ENCODE peak calls at places on chromosomes 2 and 18, in eight cellular contexts. W, J, O, H, B, C, R and Z are unnamed samples.

GRCh38 chr2:62197609-62198236 is 1.8 kb downstream of the B3GNT2 start:
- DNase-seq in W (peak), J (peak), O (peak), H (no peak), B (no peak), C (no peak), R (no peak), Z (peak)

GRCh38 chr2:1510184-1510583 is 96.9 kb downstream of the TPO start:
- DNase-seq in W (no peak), J (no peak), O (no peak), H (no peak), B (no peak), C (no peak), R (no peak), Z (no peak)

GRCh38 chr18:26210147-26210546 is 16.1 kb upstream of the TAF4B start:
- DNase-seq in W (no peak), J (no peak), O (no peak), H (no peak), B (no peak), C (no peak), R (no peak), Z (no peak)

GRCh38 chr2:189498205-189498604 is 56.9 kb downstream of the WDR75 start:
- DNase-seq in W (no peak), J (no peak), O (no peak), H (no peak), B (no peak), C (no peak), R (no peak), Z (no peak)

GRCh38 chr18:58565021-58565420 is 63.9 kb downstream of the ALPK2 start:
- DNase-seq in W (no peak), J (no peak), O (no peak), H (no peak), B (no peak), C (peak), R (no peak), Z (no peak)

GRCh38 chr18:44796505-44797198 is 116.0 kb downstream of the SETBP1 start:
- DNase-seq in W (no peak), J (no peak), O (no peak), H (no peak), B (no peak), C (no peak), R (no peak), Z (no peak)

GRCh38 chr2:39413063-39413722 is 23.9 kb downstream of the MAP4K3 start:
- DNase-seq in W (no peak), J (no peak), O (no peak), H (no peak), B (no peak), C (no peak), R (no peak), Z (no peak)

GRCh38 chr2:66478311-66478710 is 43.4 kb downstream of the MEIS1 start:
- DNase-seq in W (no peak), J (no peak), O (no peak), H (no peak), B (no peak), C (no peak), R (no peak), Z (no peak)

GRCh38 chr2:15048000-15048399 is 415.5 kb downstream of the LRATD1 start:
- DNase-seq in W (no peak), J (no peak), O (no peak), H (no peak), B (no peak), C (no peak), R (no peak), Z (no peak)

GRCh38 chr2:201971516-201972228 is 62.0 kb upstream of the FZD7 start:
- DNase-seq in W (no peak), J (no peak), O (no peak), H (no peak), B (no peak), C (no peak), R (peak), Z (peak)

GRCh38 chr2:66490588-66491001 is 55.7 kb downstream of the MEIS1 start:
- DNase-seq in W (no peak), J (no peak), O (no peak), H (no peak), B (no peak), C (no peak), R (no peak), Z (peak)

GRCh38 chr18:79859314-79859713 is 61.6 kb downstream of the KCNG2 start:
- DNase-seq in W (no peak), J (no peak), O (no peak), H (no peak), B (no peak), C (no peak), R (no peak), Z (no peak)

GRCh38 chr18:36017232-36017631 is 44.8 kb downstream of the RMP24 start:
- DNase-seq in W (no peak), J (peak), O (no peak), H (no peak), B (no peak), C (no peak), R (no peak), Z (no peak)

GRCh38 chr2:15655123-15655887 is 63.6 kb downstream of the DDX1 start:
- DNase-seq in W (no peak), J (no peak), O (no peak), H (no peak), B (no peak), C (no peak), R (no peak), Z (no peak)

GRCh38 chr2:172442072-172442895 is 14.9 kb downstream of the ITGA6 start:
- DNase-seq in W (peak), J (no peak), O (peak), H (peak), B (peak), C (no peak), R (peak), Z (peak)

GRCh38 chr2:162919111-162919510 is 80.5 kb upstream of the KCNH7 start:
- DNase-seq in W (no peak), J (no peak), O (no peak), H (no peak), B (no peak), C (no peak), R (no peak), Z (no peak)

GRCh38 chr18:25962176-25962575 is 128.2 kb downstream of the SS18 start:
- DNase-seq in W (no peak), J (no peak), O (no peak), H (no peak), B (no peak), C (no peak), R (no peak), Z (no peak)

GRCh38 chr2:63742592-63742991 is 99.1 kb upstream of the UGP2 start:
- DNase-seq in W (no peak), J (no peak), O (no peak), H (no peak), B (no peak), C (no peak), R (no peak), Z (peak)

GRCh38 chr2:207239222-207239674 is 73.5 kb upstream of the KLF7 start:
- DNase-seq in W (peak), J (no peak), O (no peak), H (no peak), B (peak), C (no peak), R (peak), Z (peak)

GRCh38 chr2:102224824-102225739 is 38.3 kb downstream of the IL1RL2 start:
- DNase-seq in W (no peak), J (no peak), O (no peak), H (no peak), B (no peak), C (no peak), R (no peak), Z (no peak)

GRCh38 chr2:24891201-24891600 is 28.8 kb downstream of the ADCY3 start:
- DNase-seq in W (no peak), J (no peak), O (no peak), H (no peak), B (no peak), C (no peak), R (no peak), Z (peak)

GRCh38 chr2:100880730-100881129 is 60.8 kb downstream of the NPAS2 start:
- DNase-seq in W (no peak), J (no peak), O (no peak), H (no peak), B (no peak), C (no peak), R (no peak), Z (no peak)

GRCh38 chr18:1906421-1906820 is 664.9 kb downstream of the METTL4 start:
- DNase-seq in W (peak), J (no peak), O (no peak), H (no peak), B (no peak), C (no peak), R (no peak), Z (no peak)

GRCh38 chr2:69151974-69152373 is 139.0 kb downstream of the ANTXR1 start:
- DNase-seq in W (no peak), J (no peak), O (no peak), H (no peak), B (no peak), C (no peak), R (no peak), Z (no peak)

GRCh38 chr2:883260-884026 is 67.2 kb upstream of the SNTG2 start:
- DNase-seq in W (no peak), J (no peak), O (no peak), H (no peak), B (no peak), C (no peak), R (no peak), Z (no peak)

GRCh38 chr2:64942693-64943092 is 46.5 kb upstream of the SLC1A4 start:
- DNase-seq in W (no peak), J (no peak), O (no peak), H (no peak), B (no peak), C (no peak), R (no peak), Z (no peak)

GRCh38 chr2:239223029-239223329 is 177.8 kb downstream of the HDAC4 start:
- DNase-seq in W (no peak), J (no peak), O (no peak), H (no peak), B (no peak), C (no peak), R (no peak), Z (no peak)

GRCh38 chr2:133418671-133419070 is 149.6 kb downstream of the NCKAP5 start:
- DNase-seq in W (no peak), J (no peak), O (no peak), H (no peak), B (no peak), C (no peak), R (no peak), Z (peak)

GRCh38 chr2:47771211-47771610 is 11.7 kb upstream of the MSH6 start:
- DNase-seq in W (peak), J (no peak), O (no peak), H (no peak), B (peak), C (no peak), R (peak), Z (peak)

GRCh38 chr2:134154269-134154668 is 99.6 kb upstream of the MGAT5 start:
- DNase-seq in W (no peak), J (no peak), O (no peak), H (no peak), B (no peak), C (peak), R (no peak), Z (no peak)

GRCh38 chr2:72263043-72263780 is 115.5 kb upstream of the CYP26B1 start:
- DNase-seq in W (no peak), J (no peak), O (no peak), H (no peak), B (no peak), C (no peak), R (no peak), Z (peak)

GRCh38 chr2:233081232-233081730 is 21.1 kb downstream of the INPP5D start:
- DNase-seq in W (no peak), J (no peak), O (no peak), H (no peak), B (no peak), C (no peak), R (no peak), Z (no peak)

GRCh38 chr2:236155406-236155805 is 12.8 kb downstream of the GBX2 start:
- DNase-seq in W (no peak), J (no peak), O (no peak), H (no peak), B (no peak), C (no peak), R (no peak), Z (no peak)

GRCh38 chr2:24993797-24994196 is 22.0 kb upstream of the DNAJC27 start:
- DNase-seq in W (no peak), J (no peak), O (no peak), H (no peak), B (no peak), C (no peak), R (no peak), Z (peak)

GRCh38 chr18:37385846-37386435 is 179.7 kb downstream of the CELF4 start:
- DNase-seq in W (peak), J (no peak), O (no peak), H (no peak), B (no peak), C (no peak), R (peak), Z (peak)

GRCh38 chr2:231110551-231110950 is 14.3 kb downstream of the HTR2B start:
- DNase-seq in W (no peak), J (no peak), O (no peak), H (no peak), B (no peak), C (no peak), R (no peak), Z (peak)

GRCh38 chr2:145652992-145653545 is 1133.2 kb upstream of the ZEB2 start:
- DNase-seq in W (peak), J (no peak), O (no peak), H (no peak), B (peak), C (no peak), R (peak), Z (peak)

GRCh38 chr18:21513741-21514140 is 86.8 kb downstream of the ESCO1 start:
- DNase-seq in W (peak), J (no peak), O (no peak), H (no peak), B (no peak), C (no peak), R (no peak), Z (no peak)

GRCh38 chr2:220504890-220505564 is 877.6 kb downstream of the SLC4A3 start:
- DNase-seq in W (peak), J (no peak), O (peak), H (no peak), B (peak), C (no peak), R (no peak), Z (peak)

GRCh38 chr18:3973191-3973590 is 481.9 kb downstream of the DLGAP1 start:
- DNase-seq in W (no peak), J (no peak), O (no peak), H (no peak), B (no peak), C (no peak), R (no peak), Z (no peak)